ENCODE peak calls at places on chromosomes 12 and 14, in nine cellular contexts. One of them, this sample, is unnamed.

GRCh38 chr12:112762753-112763152 is 28.8 kb upstream of the RPH3A start:
- DNase-seq in testis: no peak
- DNase-seq in mucosa of descending colon: no peak
- DNase-seq in NT2/D1: no peak
- DNase-seq in GM23248: no peak
- DNase-seq in upper lobe of right lung: no peak
- DNase-seq in heart right ventricle: no peak
- DNase-seq in cardiac muscle cell: no peak
- DNase-seq in effector memory CD4-positive, alpha-beta T cell: no peak
- DNase-seq in this sample: no peak

GRCh38 chr12:77214136-77214535 is 148.8 kb upstream of the E2F7 start:
- DNase-seq in testis: no peak
- DNase-seq in mucosa of descending colon: no peak
- DNase-seq in NT2/D1: no peak
- DNase-seq in GM23248: peak; percentile 58
- DNase-seq in upper lobe of right lung: no peak
- DNase-seq in heart right ventricle: no peak
- DNase-seq in cardiac muscle cell: no peak
- DNase-seq in effector memory CD4-positive, alpha-beta T cell: no peak
- DNase-seq in this sample: no peak

GRCh38 chr12:44154128-44154527 is 318.2 kb downstream of the TMEM117 start:
- DNase-seq in testis: no peak
- DNase-seq in mucosa of descending colon: no peak
- DNase-seq in NT2/D1: no peak
- DNase-seq in GM23248: peak; percentile 41
- DNase-seq in upper lobe of right lung: no peak
- DNase-seq in heart right ventricle: peak; percentile 4
- DNase-seq in cardiac muscle cell: peak; percentile 45
- DNase-seq in effector memory CD4-positive, alpha-beta T cell: no peak
- DNase-seq in this sample: no peak

GRCh38 chr14:58749066-58749669 is 111.4 kb downstream of the DACT1 start:
- DNase-seq in testis: no peak
- DNase-seq in mucosa of descending colon: peak; percentile 66
- DNase-seq in NT2/D1: no peak
- DNase-seq in GM23248: peak; percentile 91
- DNase-seq in upper lobe of right lung: no peak
- DNase-seq in heart right ventricle: no peak
- DNase-seq in cardiac muscle cell: peak; percentile 85
- DNase-seq in effector memory CD4-positive, alpha-beta T cell: no peak
- DNase-seq in this sample: no peak

GRCh38 chr12:84502907-84503787 is 409.5 kb downstream of the SLC6A15 start:
- DNase-seq in testis: peak; percentile 77
- DNase-seq in mucosa of descending colon: peak; percentile 69
- DNase-seq in NT2/D1: peak; percentile 57
- DNase-seq in GM23248: peak; percentile 81
- DNase-seq in upper lobe of right lung: no peak
- DNase-seq in heart right ventricle: peak; percentile 33
- DNase-seq in cardiac muscle cell: peak; percentile 78
- DNase-seq in effector memory CD4-positive, alpha-beta T cell: no peak
- DNase-seq in this sample: no peak

GRCh38 chr14:72049462-72049861 is 117.2 kb downstream of the RGS6 start:
- DNase-seq in testis: no peak
- DNase-seq in mucosa of descending colon: no peak
- DNase-seq in NT2/D1: no peak
- DNase-seq in GM23248: peak; percentile 1
- DNase-seq in upper lobe of right lung: no peak
- DNase-seq in heart right ventricle: no peak
- DNase-seq in cardiac muscle cell: no peak
- DNase-seq in effector memory CD4-positive, alpha-beta T cell: no peak
- DNase-seq in this sample: no peak

GRCh38 chr12:10454531-10454930 is 1.4 kb upstream of the KLRC1 start:
- DNase-seq in testis: no peak
- DNase-seq in mucosa of descending colon: no peak
- DNase-seq in NT2/D1: no peak
- DNase-seq in GM23248: no peak
- DNase-seq in upper lobe of right lung: no peak
- DNase-seq in heart right ventricle: no peak
- DNase-seq in cardiac muscle cell: no peak
- DNase-seq in effector memory CD4-positive, alpha-beta T cell: no peak
- DNase-seq in this sample: no peak

GRCh38 chr14:79395061-79395460 is 816.2 kb downstream of the DIO2 start:
- DNase-seq in testis: no peak
- DNase-seq in mucosa of descending colon: no peak
- DNase-seq in NT2/D1: no peak
- DNase-seq in GM23248: peak; percentile 8
- DNase-seq in upper lobe of right lung: no peak
- DNase-seq in heart right ventricle: no peak
- DNase-seq in cardiac muscle cell: peak; percentile 21
- DNase-seq in effector memory CD4-positive, alpha-beta T cell: no peak
- DNase-seq in this sample: no peak

GRCh38 chr12:14605401-14605989 is 37.8 kb upstream of the PLBD1 start:
- DNase-seq in testis: no peak
- DNase-seq in mucosa of descending colon: no peak
- DNase-seq in NT2/D1: no peak
- DNase-seq in GM23248: peak; percentile 16
- DNase-seq in upper lobe of right lung: no peak
- DNase-seq in heart right ventricle: no peak
- DNase-seq in cardiac muscle cell: no peak
- DNase-seq in effector memory CD4-positive, alpha-beta T cell: no peak
- DNase-seq in this sample: no peak

GRCh38 chr12:14612895-14613294 is 45.2 kb upstream of the PLBD1 start:
- DNase-seq in testis: no peak
- DNase-seq in mucosa of descending colon: no peak
- DNase-seq in NT2/D1: no peak
- DNase-seq in GM23248: no peak
- DNase-seq in upper lobe of right lung: no peak
- DNase-seq in heart right ventricle: no peak
- DNase-seq in cardiac muscle cell: no peak
- DNase-seq in effector memory CD4-positive, alpha-beta T cell: no peak
- DNase-seq in this sample: no peak

GRCh38 chr12:14611640-14612203 is 44.0 kb upstream of the PLBD1 start:
- DNase-seq in testis: no peak
- DNase-seq in mucosa of descending colon: no peak
- DNase-seq in NT2/D1: no peak
- DNase-seq in GM23248: no peak
- DNase-seq in upper lobe of right lung: no peak
- DNase-seq in heart right ventricle: no peak
- DNase-seq in cardiac muscle cell: no peak
- DNase-seq in effector memory CD4-positive, alpha-beta T cell: no peak
- DNase-seq in this sample: no peak

GRCh38 chr12:14612250-14612649 is 44.6 kb upstream of the PLBD1 start:
- DNase-seq in testis: no peak
- DNase-seq in mucosa of descending colon: no peak
- DNase-seq in NT2/D1: no peak
- DNase-seq in GM23248: no peak
- DNase-seq in upper lobe of right lung: no peak
- DNase-seq in heart right ventricle: no peak
- DNase-seq in cardiac muscle cell: no peak
- DNase-seq in effector memory CD4-positive, alpha-beta T cell: no peak
- DNase-seq in this sample: no peak

GRCh38 chr12:14607561-14607960 is 39.9 kb upstream of the PLBD1 start:
- DNase-seq in testis: no peak
- DNase-seq in mucosa of descending colon: no peak
- DNase-seq in NT2/D1: no peak
- DNase-seq in GM23248: no peak
- DNase-seq in upper lobe of right lung: no peak
- DNase-seq in heart right ventricle: no peak
- DNase-seq in cardiac muscle cell: peak; percentile 9
- DNase-seq in effector memory CD4-positive, alpha-beta T cell: no peak
- DNase-seq in this sample: no peak
- H3K9me3 ChIP-seq in testis: no peaks in the 10 kb centered on the region
- H3K9me3 ChIP-seq in mucosa of descending colon: peaks cover 49% of the 10 kb centered on the region
- H3K9me3 ChIP-seq in NT2/D1: peaks cover 56% of the 10 kb centered on the region
- H3K9me3 ChIP-seq in GM23248: peaks cover 4% of the 10 kb centered on the region
- H3K9me3 ChIP-seq in upper lobe of right lung: peaks cover 15% of the 10 kb centered on the region
- H3K9me3 ChIP-seq in heart right ventricle: peaks cover 41% of the 10 kb centered on the region
- H3K9me3 ChIP-seq in cardiac muscle cell: no peaks in the 10 kb centered on the region
- H3K9me3 ChIP-seq in effector memory CD4-positive, alpha-beta T cell: peaks cover 11% of the 10 kb centered on the region
- H3K9me3 ChIP-seq in this sample: peaks cover 4% of the 10 kb centered on the region

GRCh38 chr14:70338550-70338949 is 20.9 kb downstream of the COX16 start:
- DNase-seq in testis: no peak
- DNase-seq in mucosa of descending colon: no peak
- DNase-seq in NT2/D1: no peak
- DNase-seq in GM23248: no peak
- DNase-seq in upper lobe of right lung: no peak
- DNase-seq in heart right ventricle: no peak
- DNase-seq in cardiac muscle cell: no peak
- DNase-seq in effector memory CD4-positive, alpha-beta T cell: no peak
- DNase-seq in this sample: no peak

GRCh38 chr14:70332015-70332414 is 27.5 kb downstream of the COX16 start:
- DNase-seq in testis: no peak
- DNase-seq in mucosa of descending colon: no peak
- DNase-seq in NT2/D1: no peak
- DNase-seq in GM23248: no peak
- DNase-seq in upper lobe of right lung: no peak
- DNase-seq in heart right ventricle: no peak
- DNase-seq in cardiac muscle cell: no peak
- DNase-seq in effector memory CD4-positive, alpha-beta T cell: no peak
- DNase-seq in this sample: no peak

GRCh38 chr14:70333703-70334102 is 25.8 kb downstream of the COX16 start:
- DNase-seq in testis: no peak
- DNase-seq in mucosa of descending colon: no peak
- DNase-seq in NT2/D1: no peak
- DNase-seq in GM23248: no peak
- DNase-seq in upper lobe of right lung: no peak
- DNase-seq in heart right ventricle: no peak
- DNase-seq in cardiac muscle cell: no peak
- DNase-seq in effector memory CD4-positive, alpha-beta T cell: no peak
- DNase-seq in this sample: no peak

GRCh38 chr14:70330596-70330995 is 28.9 kb downstream of the COX16 start:
- DNase-seq in testis: no peak
- DNase-seq in mucosa of descending colon: no peak
- DNase-seq in NT2/D1: no peak
- DNase-seq in GM23248: no peak
- DNase-seq in upper lobe of right lung: no peak
- DNase-seq in heart right ventricle: no peak
- DNase-seq in cardiac muscle cell: no peak
- DNase-seq in effector memory CD4-positive, alpha-beta T cell: no peak
- DNase-seq in this sample: no peak

GRCh38 chr14:70333289-70333688 is 26.2 kb downstream of the COX16 start:
- DNase-seq in testis: no peak
- DNase-seq in mucosa of descending colon: no peak
- DNase-seq in NT2/D1: no peak
- DNase-seq in GM23248: no peak
- DNase-seq in upper lobe of right lung: no peak
- DNase-seq in heart right ventricle: no peak
- DNase-seq in cardiac muscle cell: no peak
- DNase-seq in effector memory CD4-positive, alpha-beta T cell: no peak
- DNase-seq in this sample: no peak
- H3K9me3 ChIP-seq in testis: no peaks in the 10 kb centered on the region
- H3K9me3 ChIP-seq in mucosa of descending colon: peaks cover 28% of the 10 kb centered on the region
- H3K9me3 ChIP-seq in NT2/D1: peaks cover 23% of the 10 kb centered on the region
- H3K9me3 ChIP-seq in GM23248: peaks cover 11% of the 10 kb centered on the region
- H3K9me3 ChIP-seq in upper lobe of right lung: peaks cover 13% of the 10 kb centered on the region
- H3K9me3 ChIP-seq in heart right ventricle: peaks cover 32% of the 10 kb centered on the region
- H3K9me3 ChIP-seq in cardiac muscle cell: peaks cover 3% of the 10 kb centered on the region
- H3K9me3 ChIP-seq in effector memory CD4-positive, alpha-beta T cell: peaks cover 23% of the 10 kb centered on the region
- H3K9me3 ChIP-seq in this sample: peaks cover 11% of the 10 kb centered on the region

DNA sequence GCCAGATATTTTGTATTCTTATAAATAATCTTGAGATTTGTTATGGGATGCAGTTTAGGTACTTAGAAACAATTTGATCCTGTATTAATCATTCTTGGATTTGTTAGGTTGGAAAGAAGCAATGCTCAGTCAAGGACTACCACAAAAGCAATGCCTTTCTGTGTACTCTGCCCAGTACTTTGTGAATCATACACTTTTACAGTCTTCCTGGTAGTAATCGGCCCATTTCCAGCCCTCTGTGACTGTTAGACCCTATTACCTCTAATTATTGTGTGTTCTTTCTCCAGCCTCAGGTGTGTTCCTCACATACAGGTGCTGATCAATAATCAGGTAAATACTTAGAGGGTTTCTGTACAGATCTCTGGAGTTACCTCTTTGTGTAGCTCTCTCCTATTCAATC is 609.0 kb downstream of the KCNH5 start:
- DNase-seq in testis: no peak
- DNase-seq in mucosa of descending colon: no peak
- DNase-seq in NT2/D1: no peak
- DNase-seq in GM23248: no peak
- DNase-seq in upper lobe of right lung: no peak
- DNase-seq in heart right ventricle: no peak
- DNase-seq in cardiac muscle cell: no peak
- DNase-seq in effector memory CD4-positive, alpha-beta T cell: no peak
- DNase-seq in this sample: no peak
- H3K9me3 ChIP-seq in testis: no peaks in the 10 kb centered on the region
- H3K9me3 ChIP-seq in mucosa of descending colon: peaks cover 88% of the 10 kb centered on the region
- H3K9me3 ChIP-seq in NT2/D1: peaks cover 36% of the 10 kb centered on the region
- H3K9me3 ChIP-seq in GM23248: peaks cover 7% of the 10 kb centered on the region
- H3K9me3 ChIP-seq in upper lobe of right lung: peaks cover 3% of the 10 kb centered on the region
- H3K9me3 ChIP-seq in heart right ventricle: peaks cover 48% of the 10 kb centered on the region
- H3K9me3 ChIP-seq in cardiac muscle cell: no peaks in the 10 kb centered on the region
- H3K9me3 ChIP-seq in effector memory CD4-positive, alpha-beta T cell: peaks cover 3% of the 10 kb centered on the region
- H3K9me3 ChIP-seq in this sample: peaks cover 22% of the 10 kb centered on the region

GRCh38 chr12:129825316-129825715 is 78.5 kb downstream of the TMEM132D start:
- DNase-seq in testis: no peak
- DNase-seq in mucosa of descending colon: no peak
- DNase-seq in NT2/D1: no peak
- DNase-seq in GM23248: no peak
- DNase-seq in upper lobe of right lung: no peak
- DNase-seq in heart right ventricle: no peak
- DNase-seq in cardiac muscle cell: no peak
- DNase-seq in effector memory CD4-positive, alpha-beta T cell: no peak
- DNase-seq in this sample: no peak
- H3K9me3 ChIP-seq in testis: no peaks in the 10 kb centered on the region
- H3K9me3 ChIP-seq in mucosa of descending colon: peaks cover 2% of the 10 kb centered on the region
- H3K9me3 ChIP-seq in NT2/D1: no peaks in the 10 kb centered on the region
- H3K9me3 ChIP-seq in GM23248: no peaks in the 10 kb centered on the region
- H3K9me3 ChIP-seq in upper lobe of right lung: no peaks in the 10 kb centered on the region
- H3K9me3 ChIP-seq in heart right ventricle: no peaks in the 10 kb centered on the region
- H3K9me3 ChIP-seq in cardiac muscle cell: no peaks in the 10 kb centered on the region
- H3K9me3 ChIP-seq in effector memory CD4-positive, alpha-beta T cell: no peaks in the 10 kb centered on the region
- H3K9me3 ChIP-seq in this sample: no peaks in the 10 kb centered on the region

This sample was measured in naive thymus-derived CD4-positive, alpha-beta T cell.